ENCODE peak calls at places on chromosomes 2 and 18, in four cellular contexts. Z is prostate gland, A is K562, L is spleen. I is an unnamed sample.
A peak's percentile ranks its signal among the peaks of the same experiment; 100 is the strongest.

GRCh38 chr2:121387591-121388325 is 102.8 kb upstream of the TFCP2L1 start:
- DNase-seq in A (no peak), L (no peak), Z (no peak), I (no peak)

GRCh38 chr18:42196651-42197050 is 241.6 kb downstream of the PIK3C3 start:
- DNase-seq in L (no peak), A (no peak), Z (no peak), I (no peak)

GRCh38 chr2:95082479-95082878 is 39.1 kb downstream of the MRPS5 start:
- DNase-seq in L (no peak), Z (no peak), A (no peak), I (no peak)

GRCh38 chr2:55230551-55230950 is 1.5 kb downstream of the CLHC1 start:
- DNase-seq in L (no peak), Z (no peak), A (no peak), I (no peak)

GRCh38 chr2:47360937-47361336 is 42.0 kb upstream of the MSH2 start:
- DNase-seq in Z (no peak), A (peak; percentile 16), L (no peak), I (no peak)

GRCh38 chr2:163778045-163778753 is 42.4 kb upstream of the FIGN start:
- DNase-seq in A (no peak), L (no peak), Z (no peak), I (no peak)

GRCh38 chr2:165698621-165698946 is 95.5 kb downstream of the GALNT3 start:
- DNase-seq in Z (peak; percentile 19), L (no peak), A (no peak), I (no peak)

GRCh38 chr2:240364582-240364960 is 70.9 kb upstream of the GPC1 start:
- DNase-seq in L (no peak), Z (no peak), A (no peak), I (peak; percentile 72)

GRCh38 chr18:46013484-46014189 is 46.5 kb upstream of the EPG5 start:
- DNase-seq in Z (no peak), A (no peak), L (no peak), I (no peak)

GRCh38 chr2:181393472-181393871 is 63.7 kb upstream of the ITGA4 start:
- DNase-seq in L (no peak), Z (no peak), A (no peak), I (no peak)

GRCh38 chr2:175366814-175367213 is 185.3 kb upstream of the ATP5MC3 start:
- DNase-seq in Z (peak; percentile 26), A (peak; percentile 53), L (no peak), I (no peak)

GRCh38 chr2:229921101-229921891 is 513 bp downstream of the TRIP12 start:
- DNase-seq in A (no peak), L (peak; percentile 92), Z (peak; percentile 50), I (peak; percentile 81)

GRCh38 chr2:88230912-88231311 is 60.8 kb downstream of the THNSL2 start:
- DNase-seq in L (no peak), A (no peak), Z (no peak), I (no peak)

GRCh38 chr2:56680971-56681631 is 497.3 kb downstream of the CCDC85A start:
- DNase-seq in L (no peak), A (no peak), Z (no peak), I (no peak)

GRCh38 chr2:218264773-218265601 is 4.2 kb downstream of the GPBAR1 start:
- DNase-seq in A (no peak), L (peak; percentile 72), Z (no peak), I (no peak)

GRCh38 chr2:234422895-234423505 is 73.9 kb downstream of the ARL4C start:
- DNase-seq in Z (no peak), L (peak; percentile 83), A (no peak), I (peak; percentile 41)

GRCh38 chr2:202056611-202057010 is 16.4 kb upstream of the KIAA2012 start:
- DNase-seq in A (no peak), Z (no peak), L (no peak), I (no peak)

GRCh38 chr2:202064206-202064880 is 8.7 kb upstream of the KIAA2012 start:
- DNase-seq in Z (no peak), L (no peak), A (no peak), I (peak; percentile 56)

GRCh38 chr2:202061695-202062094 is 11.4 kb upstream of the KIAA2012 start:
- DNase-seq in L (no peak), A (no peak), Z (no peak), I (no peak)

GRCh38 chr2:202064881-202065230 is 8.2 kb upstream of the KIAA2012 start:
- DNase-seq in A (no peak), L (no peak), Z (no peak), I (no peak)

DNA sequence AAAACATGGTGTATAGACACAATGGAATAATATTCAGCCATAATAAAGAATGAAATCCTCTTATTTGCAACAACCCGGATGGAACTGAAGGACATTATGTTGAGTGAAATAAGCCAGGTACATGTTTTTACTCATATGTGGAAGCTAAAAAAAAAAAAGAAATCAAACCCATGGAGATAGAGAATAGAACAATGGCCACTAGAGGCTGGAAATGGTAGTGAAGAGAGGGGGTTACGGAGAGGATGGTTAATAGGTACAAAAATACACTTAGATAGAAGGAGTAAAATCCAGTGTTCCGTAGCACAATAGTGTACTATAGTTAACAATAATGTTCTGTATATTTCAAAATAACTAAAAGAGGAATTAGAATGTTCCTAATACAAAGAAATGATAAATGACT is 12.8 kb upstream of the KIAA2012 start:
- DNase-seq in A (peak; percentile 23), L (no peak), Z (no peak), I (no peak)
- TF ChIP-seq CTCF in A (peak; percentile 32), L (no peak), Z (no peak), I (no peak)

DNA sequence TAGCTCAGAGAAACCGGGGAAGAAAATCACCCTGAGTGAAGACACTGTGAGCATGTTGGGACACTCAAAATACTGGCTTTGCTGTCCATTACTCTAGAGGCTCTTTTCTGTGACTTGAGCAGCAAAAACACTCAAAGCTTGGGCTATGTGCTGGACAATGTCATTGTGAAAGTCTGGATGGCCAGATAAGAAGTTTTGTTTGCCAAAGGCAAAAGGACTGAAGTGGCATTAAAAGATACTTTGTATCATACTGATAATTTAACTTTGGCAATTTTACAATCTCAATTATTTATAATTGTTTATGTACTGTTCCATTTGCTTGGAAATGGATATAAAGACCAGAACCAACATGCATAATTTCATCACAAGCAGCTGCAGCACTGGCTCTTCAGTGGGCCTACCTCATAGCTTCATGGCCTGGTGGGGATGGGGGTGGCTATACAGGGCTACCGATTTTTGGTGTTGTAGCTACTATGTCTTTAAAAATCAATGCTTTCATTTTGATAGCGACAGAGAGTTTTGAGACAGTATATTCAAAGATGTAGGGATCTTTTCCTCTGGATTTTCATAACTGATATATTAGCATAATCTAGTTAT is 51.1 kb downstream of the RBKS start:
- DNase-seq in L (no peak), Z (no peak), A (no peak), I (no peak)
- TF ChIP-seq POLR2AphosphoS5 in L (no peak), Z (no peak), A (no peak), I (no peak)

GRCh38 chr2:28338754-28339325 is 53.8 kb upstream of the FOSL2 start:
- DNase-seq in L (peak; percentile 67), Z (no peak), A (no peak), I (no peak)
- TF ChIP-seq CTCF in L (no peak), Z (no peak), A (no peak), I (no peak)

GRCh38 chr2:31337860-31338259 is 76.7 kb downstream of the XDH start:
- DNase-seq in Z (no peak), L (no peak), A (no peak), I (no peak)

GRCh38 chr2:31334311-31335026 is 80.1 kb downstream of the XDH start:
- DNase-seq in L (no peak), Z (no peak), A (no peak), I (no peak)

GRCh38 chr2:31335921-31336570 is 78.5 kb downstream of the XDH start:
- DNase-seq in L (no peak), A (no peak), Z (no peak), I (no peak)

GRCh38 chr2:31339696-31340095 is 74.8 kb downstream of the XDH start:
- DNase-seq in L (no peak), Z (no peak), A (no peak), I (no peak)

DNA sequence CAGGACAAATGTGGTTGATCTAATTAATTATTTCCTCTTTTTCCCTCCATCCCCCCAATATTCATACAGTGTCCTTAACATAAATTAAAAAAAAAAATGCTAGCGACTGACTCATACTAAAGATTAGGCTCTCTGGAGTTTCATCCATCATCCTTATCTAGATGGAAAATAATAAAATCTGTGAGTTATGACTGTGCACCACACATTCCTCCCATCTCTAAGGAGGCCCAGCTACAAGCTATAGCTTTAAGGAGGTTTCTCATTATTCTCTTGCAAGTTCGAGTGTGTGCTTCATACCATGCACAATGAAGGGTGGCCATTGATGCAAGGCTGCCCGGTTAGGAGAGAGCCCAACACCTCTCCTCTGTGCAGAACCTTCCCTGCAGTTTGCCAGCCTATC is 77.3 kb downstream of the XDH start:
- DNase-seq in A (no peak), L (no peak), Z (no peak), I (no peak)
- TF ChIP-seq POLR2AphosphoS5 in A (no peak), L (no peak), Z (no peak), I (no peak)

DNA sequence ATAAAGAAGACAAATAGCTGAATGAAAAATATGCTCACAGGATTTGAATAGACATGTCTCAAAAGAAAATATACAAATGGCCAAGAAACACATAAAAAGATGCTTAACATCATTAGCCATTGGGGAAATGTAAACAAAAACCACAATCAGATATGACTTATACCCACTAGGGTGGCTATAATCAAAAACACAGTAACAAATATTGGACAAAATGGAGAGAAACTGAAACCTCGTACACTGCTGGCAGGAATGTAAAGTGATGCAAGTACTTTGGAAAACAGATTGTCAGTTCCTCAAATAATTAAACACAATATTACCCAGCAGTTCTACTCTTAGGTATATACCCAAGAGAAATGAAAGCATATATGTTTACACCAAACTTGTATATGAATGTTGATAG is 213.0 kb downstream of the PHLPP1 start:
- DNase-seq in A (no peak), Z (no peak), L (no peak), I (no peak)
- TF ChIP-seq CTCF in A (no peak), Z (no peak), L (no peak), I (no peak)

GRCh38 chr2:172102858-172103359 is at the start of gene DLX2:
- DNase-seq in A (peak; percentile 96), L (peak; percentile 91), Z (peak; percentile 63), I (peak; percentile 82)
- TF ChIP-seq POLR2AphosphoS5 in A (peak; percentile 28), L (peak; percentile 54), Z (peak; percentile 56), I (peak; percentile 16)

DNA sequence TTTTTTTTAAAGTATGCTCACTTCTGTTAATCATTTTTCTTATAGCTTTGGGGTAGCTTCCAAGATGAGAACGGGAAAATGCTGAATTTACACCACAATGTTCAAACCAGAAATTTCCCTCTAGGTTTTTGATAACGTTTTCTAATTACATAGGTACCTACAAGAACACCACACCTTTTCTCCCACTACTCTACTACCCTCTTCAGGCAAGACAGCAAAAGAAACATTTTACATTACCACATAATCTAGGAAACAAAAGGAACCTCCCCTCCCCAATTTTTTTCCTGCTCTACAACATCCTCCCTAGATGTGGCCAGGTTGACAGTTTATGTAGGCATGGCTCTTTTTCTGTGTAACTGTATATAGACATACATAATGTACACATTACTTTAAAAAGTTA is 32.4 kb downstream of the NDUFAF7 start:
- DNase-seq in Z (no peak), A (no peak), L (no peak), I (no peak)
- TF ChIP-seq CTCF in Z (no peak), A (no peak), L (no peak), I (no peak)

I was measured in upper lobe of left lung.